ENCODE peak calls at places on chromosomes 13 and 19, in six cellular contexts. One of them, this sample, is unnamed.
A peak's percentile ranks its signal among the peaks of the same experiment; 100 is the strongest.

GRCh38 chr19:13718733-13719132 is 45.6 kb upstream of the MRI1 start:
- DNase-seq in foreskin fibroblast: peak; percentile 91
- DNase-seq in mammary epithelial cell: peak; percentile 61
- DNase-seq in GM23338: peak; percentile 55
- DNase-seq in pancreas: no peak
- DNase-seq in dorsolateral prefrontal cortex: peak; percentile 70
- DNase-seq in this sample: no peak

GRCh38 chr19:43574424-43575155 is 737 bp downstream of the XRCC1 start:
- DNase-seq in GM23338: no peak
- DNase-seq in foreskin fibroblast: no peak
- DNase-seq in pancreas: no peak
- DNase-seq in mammary epithelial cell: peak; percentile 32
- DNase-seq in dorsolateral prefrontal cortex: no peak
- DNase-seq in this sample: no peak

GRCh38 chr19:31272707-31273106 is 76.5 kb downstream of the TSHZ3 start:
- DNase-seq in GM23338: no peak
- DNase-seq in pancreas: no peak
- DNase-seq in foreskin fibroblast: no peak
- DNase-seq in dorsolateral prefrontal cortex: no peak
- DNase-seq in mammary epithelial cell: no peak
- DNase-seq in this sample: no peak

GRCh38 chr19:45940515-45940805 is 25.9 kb upstream of the NANOS2 start:
- DNase-seq in dorsolateral prefrontal cortex: no peak
- DNase-seq in mammary epithelial cell: no peak
- DNase-seq in GM23338: no peak
- DNase-seq in pancreas: no peak
- DNase-seq in foreskin fibroblast: no peak
- DNase-seq in this sample: no peak

GRCh38 chr13:78960881-78961280 is 301.9 kb upstream of the OBI1 start:
- DNase-seq in dorsolateral prefrontal cortex: no peak
- DNase-seq in foreskin fibroblast: no peak
- DNase-seq in GM23338: no peak
- DNase-seq in pancreas: no peak
- DNase-seq in mammary epithelial cell: no peak
- DNase-seq in this sample: no peak

GRCh38 chr13:114334305-114335053 is 20.2 kb downstream of the CHAMP1 start:
- DNase-seq in pancreas: no peak
- DNase-seq in GM23338: no peak
- DNase-seq in dorsolateral prefrontal cortex: no peak
- DNase-seq in foreskin fibroblast: peak; percentile 10
- DNase-seq in mammary epithelial cell: no peak
- DNase-seq in this sample: no peak

GRCh38 chr13:75908137-75908536 is 272.0 kb downstream of the LMO7 start:
- DNase-seq in dorsolateral prefrontal cortex: no peak
- DNase-seq in mammary epithelial cell: no peak
- DNase-seq in pancreas: no peak
- DNase-seq in GM23338: no peak
- DNase-seq in foreskin fibroblast: peak; percentile 75
- DNase-seq in this sample: no peak

GRCh38 chr13:46173656-46174055 is 8.3 kb downstream of the LCP1 start:
- DNase-seq in GM23338: no peak
- DNase-seq in foreskin fibroblast: no peak
- DNase-seq in pancreas: no peak
- DNase-seq in dorsolateral prefrontal cortex: no peak
- DNase-seq in mammary epithelial cell: no peak
- DNase-seq in this sample: peak; percentile 71

GRCh38 chr13:73958657-73959397 is 175.4 kb downstream of the KLF12 start:
- DNase-seq in GM23338: no peak
- DNase-seq in pancreas: no peak
- DNase-seq in foreskin fibroblast: no peak
- DNase-seq in mammary epithelial cell: peak; percentile 68
- DNase-seq in dorsolateral prefrontal cortex: no peak
- DNase-seq in this sample: no peak

GRCh38 chr13:88729605-88730004 is 1058.4 kb downstream of the SLITRK5 start:
- DNase-seq in pancreas: no peak
- DNase-seq in dorsolateral prefrontal cortex: no peak
- DNase-seq in GM23338: no peak
- DNase-seq in foreskin fibroblast: no peak
- DNase-seq in mammary epithelial cell: no peak
- DNase-seq in this sample: no peak

GRCh38 chr19:15283141-15283885 is 49.0 kb downstream of the BRD4 start:
- DNase-seq in mammary epithelial cell: peak; percentile 46
- DNase-seq in GM23338: no peak
- DNase-seq in dorsolateral prefrontal cortex: no peak
- DNase-seq in foreskin fibroblast: peak; percentile 64
- DNase-seq in pancreas: no peak
- DNase-seq in this sample: no peak

GRCh38 chr13:57224414-57224813 is 57.4 kb downstream of the PRR20E start:
- DNase-seq in dorsolateral prefrontal cortex: no peak
- DNase-seq in foreskin fibroblast: no peak
- DNase-seq in mammary epithelial cell: no peak
- DNase-seq in GM23338: no peak
- DNase-seq in pancreas: no peak
- DNase-seq in this sample: no peak

GRCh38 chr19:24032651-24033050 is 54.3 kb upstream of the ZNF254 start:
- DNase-seq in mammary epithelial cell: no peak
- DNase-seq in pancreas: no peak
- DNase-seq in foreskin fibroblast: no peak
- DNase-seq in dorsolateral prefrontal cortex: no peak
- DNase-seq in GM23338: no peak
- DNase-seq in this sample: no peak

GRCh38 chr19:7849631-7850428 is 19.8 kb downstream of the EVI5L start:
- DNase-seq in mammary epithelial cell: no peak
- DNase-seq in foreskin fibroblast: no peak
- DNase-seq in pancreas: peak; percentile 64
- DNase-seq in GM23338: no peak
- DNase-seq in dorsolateral prefrontal cortex: no peak
- DNase-seq in this sample: no peak

GRCh38 chr13:31476753-31477152 is 262.6 kb upstream of the RXFP2 start:
- DNase-seq in pancreas: no peak
- DNase-seq in foreskin fibroblast: peak; percentile 14
- DNase-seq in mammary epithelial cell: no peak
- DNase-seq in dorsolateral prefrontal cortex: no peak
- DNase-seq in GM23338: peak; percentile 43
- DNase-seq in this sample: no peak
- TF ChIP-seq CTCF in pancreas: no peak
- TF ChIP-seq CTCF in foreskin fibroblast: no peak
- TF ChIP-seq CTCF in mammary epithelial cell: no peak
- TF ChIP-seq CTCF in dorsolateral prefrontal cortex: no peak
- TF ChIP-seq CTCF in GM23338: peak; percentile 37
- TF ChIP-seq CTCF in this sample: no peak

DNA sequence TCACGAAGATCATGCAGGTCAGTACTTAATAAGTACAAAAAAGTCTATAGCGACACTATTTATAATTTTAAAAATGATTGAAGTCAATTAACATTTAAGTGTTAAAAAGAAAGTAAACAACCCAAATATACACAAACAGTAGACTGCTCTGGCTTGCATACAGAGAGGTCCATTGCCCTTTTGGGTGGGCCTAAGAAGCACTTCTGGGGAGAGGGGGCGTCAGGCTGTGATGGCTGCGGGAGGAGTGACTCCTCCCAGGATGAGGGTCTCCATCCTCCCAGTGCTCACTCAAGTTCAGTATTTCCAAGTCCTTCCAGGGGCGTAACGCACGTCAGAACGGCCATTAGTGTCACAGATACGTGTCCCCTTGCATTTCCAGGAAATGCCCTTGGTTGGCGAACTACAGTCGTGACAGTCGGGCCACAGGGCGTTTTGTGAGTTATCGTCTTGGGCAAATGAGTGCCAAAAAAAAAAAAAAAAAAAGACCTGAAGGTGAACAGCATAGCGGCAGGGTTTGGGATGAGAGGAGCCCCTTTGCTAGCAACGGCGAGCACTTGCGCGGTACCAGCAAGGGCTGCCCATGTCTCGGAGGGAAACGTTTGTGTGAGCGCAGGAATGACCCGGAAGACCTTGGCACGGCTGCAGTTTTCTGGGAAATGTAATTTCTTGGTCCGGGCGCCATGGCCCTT is at the start of gene SCGB2B2:
- DNase-seq in foreskin fibroblast: no peak
- DNase-seq in dorsolateral prefrontal cortex: peak; percentile 68
- DNase-seq in mammary epithelial cell: no peak
- DNase-seq in pancreas: peak; percentile 62
- DNase-seq in GM23338: peak; percentile 68
- DNase-seq in this sample: peak; percentile 61
- TF ChIP-seq CTCF in foreskin fibroblast: peak; percentile 9
- TF ChIP-seq CTCF in dorsolateral prefrontal cortex: peak; percentile 24
- TF ChIP-seq CTCF in mammary epithelial cell: no peak
- TF ChIP-seq CTCF in pancreas: no peak
- TF ChIP-seq CTCF in GM23338: no peak
- TF ChIP-seq CTCF in this sample: peak; percentile 17

GRCh38 chr13:49791753-49792549 is 531 bp downstream of the KPNA3 start:
- DNase-seq in pancreas: peak; percentile 81
- DNase-seq in dorsolateral prefrontal cortex: no peak
- DNase-seq in foreskin fibroblast: peak; percentile 68
- DNase-seq in GM23338: peak; percentile 65
- DNase-seq in mammary epithelial cell: peak; percentile 46
- DNase-seq in this sample: peak; percentile 52

GRCh38 chr13:49789961-49790360 is 2.5 kb downstream of the KPNA3 start:
- DNase-seq in GM23338: no peak
- DNase-seq in pancreas: no peak
- DNase-seq in dorsolateral prefrontal cortex: no peak
- DNase-seq in mammary epithelial cell: no peak
- DNase-seq in foreskin fibroblast: no peak
- DNase-seq in this sample: no peak

GRCh38 chr13:49791214-49791752 is 1.2 kb downstream of the KPNA3 start:
- DNase-seq in mammary epithelial cell: peak; percentile 32
- DNase-seq in GM23338: peak; percentile 51
- DNase-seq in dorsolateral prefrontal cortex: no peak
- DNase-seq in pancreas: no peak
- DNase-seq in foreskin fibroblast: peak; percentile 54
- DNase-seq in this sample: no peak

DNA sequence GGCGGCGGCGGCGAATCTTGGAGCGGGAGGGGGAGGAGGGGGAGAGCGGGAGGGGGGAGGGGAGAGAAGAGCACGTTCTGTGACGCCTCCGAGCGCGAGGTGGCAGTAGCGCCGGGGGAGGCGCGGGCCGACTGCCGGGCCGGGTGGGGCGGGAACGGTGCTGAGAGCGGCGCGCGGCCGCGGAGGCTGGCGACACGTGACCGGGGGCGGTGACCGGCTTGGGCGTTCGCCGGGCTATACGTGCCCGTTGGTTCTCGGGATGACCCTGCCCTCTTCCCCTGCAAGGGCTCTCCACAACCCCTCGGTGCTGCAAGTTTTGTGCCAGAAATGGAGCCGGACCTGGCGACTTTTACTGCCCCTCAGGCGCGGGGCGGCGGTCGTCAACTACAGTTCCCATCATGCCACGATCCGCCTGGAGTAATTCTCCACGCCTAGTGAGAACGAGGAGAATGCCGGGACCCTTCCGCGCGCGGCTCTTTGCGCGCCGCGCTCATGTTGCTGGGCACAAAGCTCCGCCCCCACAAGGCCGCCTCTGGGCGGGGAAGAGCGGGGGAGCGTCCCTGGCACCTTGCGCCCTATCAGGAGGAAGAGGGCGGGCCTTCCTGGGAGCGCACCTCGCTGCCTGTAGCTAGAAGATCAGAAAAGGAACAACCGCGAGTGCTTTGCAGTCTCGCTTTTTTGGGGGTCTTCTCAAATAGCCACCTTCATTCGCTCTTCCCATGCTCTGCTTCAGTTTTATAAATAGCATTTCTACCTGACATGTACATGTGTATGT is at the start of gene KPNA3:
- DNase-seq in mammary epithelial cell: peak; percentile 95
- DNase-seq in dorsolateral prefrontal cortex: peak; percentile 91
- DNase-seq in pancreas: peak; percentile 98
- DNase-seq in GM23338: peak; percentile 98
- DNase-seq in foreskin fibroblast: peak; percentile 99
- DNase-seq in this sample: peak; percentile 90
- TF ChIP-seq CTCF in mammary epithelial cell: no peak
- TF ChIP-seq CTCF in dorsolateral prefrontal cortex: no peak
- TF ChIP-seq CTCF in pancreas: no peak
- TF ChIP-seq CTCF in GM23338: no peak
- TF ChIP-seq CTCF in foreskin fibroblast: no peak
- TF ChIP-seq CTCF in this sample: no peak

DNA sequence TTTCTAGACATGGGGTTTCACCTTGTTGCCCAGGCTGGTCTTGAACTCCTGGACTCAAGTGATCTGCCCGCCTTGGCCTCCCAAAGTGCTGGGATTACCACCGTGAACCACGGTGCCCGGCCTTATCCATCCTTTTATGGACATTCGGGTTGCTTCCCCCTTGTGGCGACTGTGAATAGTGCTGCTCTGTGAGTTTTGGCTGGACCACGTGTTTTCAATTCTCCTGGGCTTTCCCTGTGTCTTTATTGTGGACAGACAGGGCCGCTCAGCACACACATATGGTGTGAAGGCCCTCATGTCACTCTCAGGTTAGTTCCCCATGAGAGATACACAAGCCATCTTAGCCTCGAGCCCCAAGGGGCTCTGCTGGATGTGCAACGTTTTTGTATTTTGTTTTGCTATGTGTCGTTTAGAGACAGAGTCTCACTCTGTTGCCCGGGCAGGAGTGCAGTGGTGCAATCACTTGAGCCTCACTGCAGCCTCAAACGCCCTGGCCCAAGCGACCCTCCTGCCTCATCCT is 40.5 kb downstream of the MAU2 start:
- DNase-seq in mammary epithelial cell: peak; percentile 74
- DNase-seq in foreskin fibroblast: peak; percentile 94
- DNase-seq in GM23338: peak; percentile 94
- DNase-seq in dorsolateral prefrontal cortex: peak; percentile 79
- DNase-seq in pancreas: peak; percentile 81
- DNase-seq in this sample: peak; percentile 69
- TF ChIP-seq CTCF in mammary epithelial cell: peak; percentile 62
- TF ChIP-seq CTCF in foreskin fibroblast: peak; percentile 77
- TF ChIP-seq CTCF in GM23338: peak; percentile 76
- TF ChIP-seq CTCF in dorsolateral prefrontal cortex: peak; percentile 71
- TF ChIP-seq CTCF in pancreas: peak; percentile 59
- TF ChIP-seq CTCF in this sample: peak; percentile 85

GRCh38 chr19:29275266-29275665 is 62.3 kb upstream of the UQCRFS1 start:
- DNase-seq in GM23338: no peak
- DNase-seq in dorsolateral prefrontal cortex: no peak
- DNase-seq in pancreas: no peak
- DNase-seq in mammary epithelial cell: no peak
- DNase-seq in foreskin fibroblast: no peak
- DNase-seq in this sample: no peak
- TF ChIP-seq CTCF in GM23338: no peak
- TF ChIP-seq CTCF in dorsolateral prefrontal cortex: no peak
- TF ChIP-seq CTCF in pancreas: no peak
- TF ChIP-seq CTCF in mammary epithelial cell: no peak
- TF ChIP-seq CTCF in foreskin fibroblast: no peak
- TF ChIP-seq CTCF in this sample: no peak